ENCODE peak calls at places on chromosomes 5 and 9, in six cellular contexts. H is stomach; A is activated CD4-positive, alpha-beta T cell treated with anti-CD3 and anti-CD28 coated beads for 1 hour; F is coronary artery; V is HFFc6; W is iPS-NIHi11. T is an unnamed sample.

GRCh38 chr9:92525306-92525705 is 10.5 kb downstream of the ECM2 start:
- DNase-seq in H (no peak), A (no peak), F (no peak), V (peak; percentile 67), W (no peak), T (no peak)

GRCh38 chr9:35656841-35657326 is 935 bp downstream of the RMRP start:
- DNase-seq in H (no peak), A (no peak), F (no peak), V (no peak), W (no peak), T (no peak)

GRCh38 chr9:125525846-125526619 is 181.0 kb downstream of the MAPKAP1 start:
- DNase-seq in H (no peak), A (no peak), F (no peak), V (peak; percentile 61), W (no peak), T (no peak)

GRCh38 chr9:88534456-88535225 is at the start of gene NXNL2:
- DNase-seq in H (peak; percentile 77), A (peak; percentile 52), F (peak; percentile 91), V (peak; percentile 91), W (peak; percentile 88), T (no peak)

GRCh38 chr9:27386759-27387158 is 89.8 kb upstream of the EQTN start:
- DNase-seq in H (no peak), A (no peak), F (no peak), V (no peak), W (no peak), T (peak; percentile 24)

GRCh38 chr5:9156282-9156681 is 389.6 kb downstream of the SEMA5A start:
- DNase-seq in H (no peak), A (no peak), F (no peak), V (peak; percentile 70), W (peak; percentile 29), T (no peak)

GRCh38 chr5:157193699-157194424 is 13.2 kb downstream of the ITK start:
- DNase-seq in H (no peak), A (no peak), F (no peak), V (no peak), W (no peak), T (no peak)

GRCh38 chr5:68436686-68437520 is 221.3 kb downstream of the PIK3R1 start:
- DNase-seq in H (no peak), A (no peak), F (no peak), V (no peak), W (no peak), T (no peak)

GRCh38 chr5:10525124-10525495 is 38.8 kb upstream of the ANKRD33B start:
- DNase-seq in H (no peak), A (no peak), F (no peak), V (no peak), W (no peak), T (no peak)

GRCh38 chr5:26763151-26763550 is 275.2 kb downstream of the CDH9 start:
- DNase-seq in H (no peak), A (no peak), F (no peak), V (no peak), W (no peak), T (no peak)

GRCh38 chr5:24110019-24110615 is 534.7 kb downstream of the CDH10 start:
- DNase-seq in H (no peak), A (no peak), F (no peak), V (no peak), W (peak; percentile 27), T (no peak)

GRCh38 chr9:85994191-85994590 is 53.2 kb downstream of the NAA35 start:
- DNase-seq in H (no peak), A (no peak), F (no peak), V (no peak), W (no peak), T (no peak)

GRCh38 chr5:139955616-139956283 is 87.3 kb downstream of the NRG2 start:
- DNase-seq in H (no peak), A (no peak), F (no peak), V (no peak), W (peak; percentile 57), T (no peak)

GRCh38 chr9:16278420-16278999 is 592.0 kb downstream of the BNC2 start:
- DNase-seq in H (no peak), A (no peak), F (no peak), V (no peak), W (no peak), T (no peak)

GRCh38 chr5:181255276-181255675 is 5.7 kb downstream of the TRIM52 start:
- DNase-seq in H (no peak), A (no peak), F (no peak), V (no peak), W (no peak), T (no peak)

GRCh38 chr5:161988069-161988468 is 79.5 kb upstream of the GABRG2 start:
- DNase-seq in H (no peak), A (no peak), F (no peak), V (no peak), W (no peak), T (no peak)

GRCh38 chr5:52784741-52785140 is 3.0 kb upstream of the ITGA1 start:
- DNase-seq in H (no peak), A (no peak), F (no peak), V (no peak), W (no peak), T (no peak)

GRCh38 chr9:79256691-79257213 is 315.0 kb upstream of the TLE4 start:
- DNase-seq in H (no peak), A (no peak), F (no peak), V (peak; percentile 53), W (peak; percentile 31), T (no peak)

GRCh38 chr5:173094012-173094661 is 38.0 kb downstream of the CREBRF start:
- DNase-seq in H (no peak), A (no peak), F (no peak), V (peak; percentile 80), W (no peak), T (no peak)

GRCh38 chr9:115941561-115942315 is 211.9 kb upstream of the PAPPA start:
- DNase-seq in H (no peak), A (no peak), F (no peak), V (no peak), W (no peak), T (no peak)

GRCh38 chr5:72388652-72389051 is 68.5 kb downstream of the PTCD2 start:
- DNase-seq in H (no peak), A (no peak), F (no peak), V (no peak), W (no peak), T (no peak)

T was measured in H1.